ENCODE peak calls at places on chromosomes 13 and 19, in six cellular contexts. Z is breast epithelium, F is prostate gland, L is PC-3, R is neural progenitor cell, I is hepatocyte. M is an unnamed sample.

GRCh38 chr13:95474992-95475391 is 77.5 kb upstream of the CLDN10 start:
- DNase-seq in Z (no peak), L (no peak), F (no peak), I (no peak), R (peak; percentile 35), M (no peak)

GRCh38 chr13:66210677-66211076 is 1019.5 kb downstream of the PCDH9 start:
- DNase-seq in R (no peak), F (no peak), I (peak; percentile 11), L (peak; percentile 76), Z (no peak), M (no peak)

GRCh38 chr13:47484564-47484963 is 516.5 kb downstream of the SUCLA2 start:
- DNase-seq in I (no peak), Z (no peak), F (no peak), R (no peak), L (peak; percentile 62), M (no peak)

GRCh38 chr19:27972291-27973040 is 1240.5 kb downstream of the UQCRFS1 start:
- DNase-seq in L (peak; percentile 41), R (no peak), I (peak; percentile 52), F (peak; percentile 4), Z (no peak), M (no peak)

GRCh38 chr19:23777216-23777615 is 18.5 kb upstream of the ZNF681 start:
- DNase-seq in L (no peak), I (no peak), F (no peak), Z (no peak), R (no peak), M (no peak)

GRCh38 chr19:17026041-17026658 is 460 bp downstream of the CPAMD8 start:
- DNase-seq in L (no peak), Z (no peak), F (peak; percentile 29), R (peak; percentile 44), I (peak; percentile 55), M (no peak)

GRCh38 chr13:43195551-43195950 is 172.2 kb downstream of the DNAJC15 start:
- DNase-seq in I (no peak), L (peak; percentile 12), F (no peak), Z (no peak), R (no peak), M (no peak)

GRCh38 chr13:25281937-25282332 is 5.4 kb downstream of the MTMR6 start:
- DNase-seq in R (no peak), L (no peak), I (no peak), Z (no peak), F (no peak), M (no peak)

GRCh38 chr19:38173324-38174041 is 50.5 kb downstream of the DPF1 start:
- DNase-seq in R (no peak), Z (no peak), I (no peak), L (no peak), F (no peak), M (peak; percentile 82)

GRCh38 chr13:48404952-48405351 is 8.0 kb downstream of the LPAR6 start:
- DNase-seq in F (no peak), I (no peak), L (no peak), R (no peak), Z (no peak), M (no peak)

GRCh38 chr13:70817571-70817970 is 709.3 kb upstream of the KLHL1 start:
- DNase-seq in R (no peak), Z (no peak), F (no peak), I (no peak), L (peak; percentile 5), M (no peak)

GRCh38 chr19:29266001-29266400 is 53.0 kb upstream of the UQCRFS1 start:
- DNase-seq in Z (no peak), F (no peak), I (no peak), L (no peak), R (no peak), M (no peak)

GRCh38 chr13:49218493-49219051 is 1.6 kb upstream of the MLNR start:
- DNase-seq in Z (no peak), F (no peak), L (no peak), I (no peak), R (peak; percentile 85), M (no peak)

GRCh38 chr13:53341144-53341510 is 312.5 kb downstream of the OLFM4 start:
- DNase-seq in I (no peak), F (no peak), Z (no peak), R (no peak), L (no peak), M (no peak)

GRCh38 chr13:43005460-43006236 is 13.6 kb upstream of the EPSTI1 start:
- DNase-seq in I (no peak), L (peak; percentile 61), F (no peak), R (no peak), Z (no peak), M (no peak)

GRCh38 chr13:51502206-51502651 is 49.4 kb upstream of the INTS6 start:
- DNase-seq in F (no peak), L (no peak), I (no peak), R (no peak), Z (no peak), M (no peak)

GRCh38 chr13:114019367-114019766 is 45.5 kb upstream of the C13orf46 start:
- DNase-seq in I (no peak), Z (no peak), F (no peak), R (peak; percentile 17), L (no peak), M (no peak)

GRCh38 chr13:61128850-61129645 is 286.6 kb downstream of the PCDH20 start:
- DNase-seq in Z (no peak), F (peak; percentile 14), L (peak; percentile 73), R (no peak), I (no peak), M (no peak)

GRCh38 chr19:14400913-14401312 is 18.2 kb downstream of the DDX39A start:
- DNase-seq in L (no peak), F (no peak), I (no peak), R (no peak), Z (no peak), M (no peak)

GRCh38 chr19:49434907-49435577 is 6.3 kb downstream of the SLC17A7 start:
- DNase-seq in F (no peak), I (no peak), R (no peak), L (no peak), Z (no peak), M (no peak)

GRCh38 chr13:27826379-27827353 is 34.4 kb downstream of the GSX1 start:
- DNase-seq in Z (peak; percentile 80), I (peak; percentile 92), R (peak; percentile 92), F (peak; percentile 74), L (peak; percentile 85), M (peak; percentile 64)

GRCh38 chr19:40613669-40614594 is 12.8 kb downstream of the LTBP4 start:
- DNase-seq in R (peak; percentile 93), I (peak; percentile 87), L (no peak), Z (peak; percentile 76), F (peak; percentile 77), M (peak; percentile 84)

GRCh38 chr19:15200575-15201364 is at the start of gene NOTCH3:
- DNase-seq in Z (no peak), F (no peak), L (peak; percentile 28), I (peak; percentile 74), R (peak; percentile 89), M (no peak)

GRCh38 chr13:85618514-85618913 is 180.7 kb downstream of the SLITRK6 start:
- DNase-seq in F (no peak), I (no peak), L (no peak), Z (no peak), R (no peak), M (no peak)

GRCh38 chr13:85619321-85619720 is 179.9 kb downstream of the SLITRK6 start:
- DNase-seq in L (no peak), Z (no peak), F (no peak), I (no peak), R (no peak), M (no peak)

DNA sequence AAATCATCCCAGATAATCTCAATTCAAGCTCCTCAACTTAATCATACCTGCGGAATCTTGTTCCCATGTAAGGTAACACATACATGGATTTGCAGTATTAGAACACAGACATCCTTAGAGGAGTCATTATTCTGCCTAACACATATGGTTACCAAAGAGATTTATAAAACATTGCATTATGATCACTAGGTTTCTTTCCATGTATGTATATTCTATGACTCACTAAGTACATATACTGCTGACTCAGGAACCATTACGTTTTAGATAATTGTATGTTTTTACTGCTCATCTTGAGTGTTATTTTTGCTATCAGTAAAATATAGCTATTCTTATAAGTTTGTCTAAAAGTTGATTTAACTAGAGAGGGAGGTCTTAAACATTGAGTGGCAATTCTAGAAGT is 182.9 kb downstream of the SLITRK6 start:
- DNase-seq in L (peak; percentile 77), F (no peak), R (no peak), Z (no peak), I (no peak), M (no peak)
- TF ChIP-seq CTCF in L (no peak), F (no peak), R (no peak), Z (no peak), I (no peak), M (no peak)

GRCh38 chr13:30496147-30496546 is 30.4 kb upstream of the HMGB1 start:
- DNase-seq in I (no peak), F (no peak), L (no peak), Z (no peak), R (no peak), M (no peak)
- H3K27ac ChIP-seq in I (no peak overlapping the region), F (no peak overlapping the region), L (no peak overlapping the region), Z (no peak overlapping the region), R (no peak overlapping the region), M (no peak overlapping the region)

GRCh38 chr13:72261732-72262131 is 394.7 kb upstream of the DACH1 start:
- DNase-seq in L (no peak), Z (no peak), F (no peak), I (no peak), R (no peak), M (no peak)
- TF ChIP-seq CTCF in L (no peak), Z (no peak), F (no peak), I (no peak), R (no peak), M (no peak)

GRCh38 chr19:342801-343421 is 1.7 kb downstream of the MIER2 start:
- DNase-seq in F (no peak), L (peak; percentile 82), I (no peak), Z (no peak), R (no peak), M (peak; percentile 79)

GRCh38 chr19:343451-343931 is 1.1 kb downstream of the MIER2 start:
- DNase-seq in I (no peak), R (no peak), Z (no peak), F (no peak), L (no peak), M (no peak)

GRCh38 chr19:342128-342455 is 2.5 kb downstream of the MIER2 start:
- DNase-seq in I (no peak), R (no peak), L (peak; percentile 1), F (no peak), Z (no peak), M (no peak)

GRCh38 chr19:340620-341385 is 3.8 kb downstream of the MIER2 start:
- DNase-seq in I (no peak), F (no peak), R (no peak), Z (no peak), L (no peak), M (peak; percentile 53)

DNA sequence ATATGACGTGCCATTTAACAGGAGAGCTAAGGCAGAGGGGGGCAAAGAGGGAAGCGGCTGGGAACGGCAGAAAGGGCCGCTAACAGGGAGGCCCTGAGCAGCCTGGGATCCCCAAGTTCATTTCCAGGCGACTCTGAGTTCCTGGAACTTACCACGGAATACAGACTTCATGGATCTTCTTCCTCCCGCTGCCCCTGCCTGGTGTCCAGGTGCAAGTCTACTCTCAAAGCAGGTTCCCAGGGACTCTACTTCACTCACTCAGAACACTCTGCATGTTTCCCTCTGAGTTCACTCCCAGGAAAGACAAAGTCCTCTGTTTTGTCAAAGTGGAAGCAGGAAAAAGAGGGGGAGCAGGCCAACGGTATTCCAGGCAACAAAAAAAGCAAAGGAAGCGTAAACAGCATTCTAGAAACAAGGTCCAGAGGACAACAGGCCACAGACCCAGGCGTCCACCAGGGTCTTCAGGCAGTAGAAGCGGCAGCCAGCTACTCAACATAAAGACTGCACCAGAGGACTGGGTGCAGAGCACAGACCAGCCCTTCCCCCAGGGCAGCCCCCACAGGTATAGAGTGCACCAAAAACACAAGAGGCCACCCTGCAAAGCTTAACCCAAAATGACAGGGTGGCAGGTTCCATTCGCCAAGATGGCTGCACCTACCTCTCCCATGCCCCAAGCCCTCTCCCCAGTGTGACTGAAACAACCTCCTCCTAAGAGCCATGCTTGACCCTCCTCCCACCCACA is 3.0 kb downstream of the MIER2 start:
- DNase-seq in F (no peak), R (no peak), Z (no peak), I (no peak), L (no peak), M (peak; percentile 33)
- H3K27ac ChIP-seq in F (no peak overlapping the region), R (no peak overlapping the region), Z (peak overlapping the region; percentile 90), I (no peak overlapping the region), L (no peak overlapping the region), M (no peak overlapping the region)

M was measured in tibial artery.